ENCODE peak calls at places on chromosomes 11 and 22, in six cellular contexts. One of them, this sample, is unnamed.

GRCh38 chr11:84719935-84720577 is 907.1 kb downstream of the DLG2 start:
- DNase-seq in kidney epithelial cell: no peak
- DNase-seq in activated CD8-positive, alpha-beta memory T cell treated with anti-CD3 and anti-CD28 coated beads, Interleukin-2, amount 10 ng/mL, durations not matched to agents 7 days and 5 days: no peak
- DNase-seq in activated effector memory CD4-positive, alpha-beta T cell treated with anti-CD3 and anti-CD28 coated beads, Interleukin-2, amount 50 U/mL, for 16 hours: no peak
- DNase-seq in stimulated activated CD4-positive, alpha-beta T cell treated with anti-CD3 and anti-CD28 coated beads, Interleukin-12 subunit alpha, Interleukin-12 subunit beta, amount 100 ng/mL, for 24 hours: no peak
- DNase-seq in GM03348: peak
- DNase-seq in this sample: no peak

GRCh38 chr11:63512816-63513215 is 6.9 kb downstream of the LGALS12 start:
- DNase-seq in kidney epithelial cell: no peak
- DNase-seq in activated CD8-positive, alpha-beta memory T cell treated with anti-CD3 and anti-CD28 coated beads, Interleukin-2, amount 10 ng/mL, durations not matched to agents 7 days and 5 days: no peak
- DNase-seq in activated effector memory CD4-positive, alpha-beta T cell treated with anti-CD3 and anti-CD28 coated beads, Interleukin-2, amount 50 U/mL, for 16 hours: no peak
- DNase-seq in stimulated activated CD4-positive, alpha-beta T cell treated with anti-CD3 and anti-CD28 coated beads, Interleukin-12 subunit alpha, Interleukin-12 subunit beta, amount 100 ng/mL, for 24 hours: no peak
- DNase-seq in GM03348: no peak
- DNase-seq in this sample: no peak

GRCh38 chr11:65947603-65948125 is 2.4 kb downstream of the TSGA10IP start:
- DNase-seq in kidney epithelial cell: no peak
- DNase-seq in activated CD8-positive, alpha-beta memory T cell treated with anti-CD3 and anti-CD28 coated beads, Interleukin-2, amount 10 ng/mL, durations not matched to agents 7 days and 5 days: no peak
- DNase-seq in activated effector memory CD4-positive, alpha-beta T cell treated with anti-CD3 and anti-CD28 coated beads, Interleukin-2, amount 50 U/mL, for 16 hours: no peak
- DNase-seq in stimulated activated CD4-positive, alpha-beta T cell treated with anti-CD3 and anti-CD28 coated beads, Interleukin-12 subunit alpha, Interleukin-12 subunit beta, amount 100 ng/mL, for 24 hours: no peak
- DNase-seq in GM03348: no peak
- DNase-seq in this sample: no peak

GRCh38 chr11:130313383-130314183 is 1.1 kb downstream of the ZBTB44 start:
- DNase-seq in kidney epithelial cell: no peak
- DNase-seq in activated CD8-positive, alpha-beta memory T cell treated with anti-CD3 and anti-CD28 coated beads, Interleukin-2, amount 10 ng/mL, durations not matched to agents 7 days and 5 days: no peak
- DNase-seq in activated effector memory CD4-positive, alpha-beta T cell treated with anti-CD3 and anti-CD28 coated beads, Interleukin-2, amount 50 U/mL, for 16 hours: no peak
- DNase-seq in stimulated activated CD4-positive, alpha-beta T cell treated with anti-CD3 and anti-CD28 coated beads, Interleukin-12 subunit alpha, Interleukin-12 subunit beta, amount 100 ng/mL, for 24 hours: no peak
- DNase-seq in GM03348: no peak
- DNase-seq in this sample: no peak

GRCh38 chr11:72813740-72814138 is 472 bp upstream of the ATG16L2 start:
- DNase-seq in kidney epithelial cell: no peak
- DNase-seq in activated CD8-positive, alpha-beta memory T cell treated with anti-CD3 and anti-CD28 coated beads, Interleukin-2, amount 10 ng/mL, durations not matched to agents 7 days and 5 days: peak
- DNase-seq in activated effector memory CD4-positive, alpha-beta T cell treated with anti-CD3 and anti-CD28 coated beads, Interleukin-2, amount 50 U/mL, for 16 hours: no peak
- DNase-seq in stimulated activated CD4-positive, alpha-beta T cell treated with anti-CD3 and anti-CD28 coated beads, Interleukin-12 subunit alpha, Interleukin-12 subunit beta, amount 100 ng/mL, for 24 hours: no peak
- DNase-seq in GM03348: peak
- DNase-seq in this sample: peak

GRCh38 chr22:36756746-36757607 is 18.9 kb downstream of the IFT27 start:
- DNase-seq in kidney epithelial cell: no peak
- DNase-seq in activated CD8-positive, alpha-beta memory T cell treated with anti-CD3 and anti-CD28 coated beads, Interleukin-2, amount 10 ng/mL, durations not matched to agents 7 days and 5 days: no peak
- DNase-seq in activated effector memory CD4-positive, alpha-beta T cell treated with anti-CD3 and anti-CD28 coated beads, Interleukin-2, amount 50 U/mL, for 16 hours: no peak
- DNase-seq in stimulated activated CD4-positive, alpha-beta T cell treated with anti-CD3 and anti-CD28 coated beads, Interleukin-12 subunit alpha, Interleukin-12 subunit beta, amount 100 ng/mL, for 24 hours: no peak
- DNase-seq in GM03348: no peak
- DNase-seq in this sample: no peak

GRCh38 chr11:111736191-111736590 is 30.0 kb downstream of the PPP2R1B start:
- DNase-seq in kidney epithelial cell: no peak
- DNase-seq in activated CD8-positive, alpha-beta memory T cell treated with anti-CD3 and anti-CD28 coated beads, Interleukin-2, amount 10 ng/mL, durations not matched to agents 7 days and 5 days: no peak
- DNase-seq in activated effector memory CD4-positive, alpha-beta T cell treated with anti-CD3 and anti-CD28 coated beads, Interleukin-2, amount 50 U/mL, for 16 hours: no peak
- DNase-seq in stimulated activated CD4-positive, alpha-beta T cell treated with anti-CD3 and anti-CD28 coated beads, Interleukin-12 subunit alpha, Interleukin-12 subunit beta, amount 100 ng/mL, for 24 hours: no peak
- DNase-seq in GM03348: peak
- DNase-seq in this sample: no peak

GRCh38 chr11:76577199-76577920 is 93.2 kb downstream of the LRRC32 start:
- DNase-seq in kidney epithelial cell: peak
- DNase-seq in activated CD8-positive, alpha-beta memory T cell treated with anti-CD3 and anti-CD28 coated beads, Interleukin-2, amount 10 ng/mL, durations not matched to agents 7 days and 5 days: no peak
- DNase-seq in activated effector memory CD4-positive, alpha-beta T cell treated with anti-CD3 and anti-CD28 coated beads, Interleukin-2, amount 50 U/mL, for 16 hours: no peak
- DNase-seq in stimulated activated CD4-positive, alpha-beta T cell treated with anti-CD3 and anti-CD28 coated beads, Interleukin-12 subunit alpha, Interleukin-12 subunit beta, amount 100 ng/mL, for 24 hours: no peak
- DNase-seq in GM03348: peak
- DNase-seq in this sample: peak

GRCh38 chr11:8767466-8768142 is 85.0 kb downstream of the RPL27A start:
- DNase-seq in kidney epithelial cell: no peak
- DNase-seq in activated CD8-positive, alpha-beta memory T cell treated with anti-CD3 and anti-CD28 coated beads, Interleukin-2, amount 10 ng/mL, durations not matched to agents 7 days and 5 days: no peak
- DNase-seq in activated effector memory CD4-positive, alpha-beta T cell treated with anti-CD3 and anti-CD28 coated beads, Interleukin-2, amount 50 U/mL, for 16 hours: no peak
- DNase-seq in stimulated activated CD4-positive, alpha-beta T cell treated with anti-CD3 and anti-CD28 coated beads, Interleukin-12 subunit alpha, Interleukin-12 subunit beta, amount 100 ng/mL, for 24 hours: no peak
- DNase-seq in GM03348: peak
- DNase-seq in this sample: no peak

GRCh38 chr11:10117709-10118341 is 176.2 kb downstream of the SBF2 start:
- DNase-seq in kidney epithelial cell: no peak
- DNase-seq in activated CD8-positive, alpha-beta memory T cell treated with anti-CD3 and anti-CD28 coated beads, Interleukin-2, amount 10 ng/mL, durations not matched to agents 7 days and 5 days: no peak
- DNase-seq in activated effector memory CD4-positive, alpha-beta T cell treated with anti-CD3 and anti-CD28 coated beads, Interleukin-2, amount 50 U/mL, for 16 hours: no peak
- DNase-seq in stimulated activated CD4-positive, alpha-beta T cell treated with anti-CD3 and anti-CD28 coated beads, Interleukin-12 subunit alpha, Interleukin-12 subunit beta, amount 100 ng/mL, for 24 hours: no peak
- DNase-seq in GM03348: peak
- DNase-seq in this sample: no peak

GRCh38 chr11:113778111-113778910 is 1.3 kb upstream of the CLDN25 start:
- DNase-seq in kidney epithelial cell: peak
- DNase-seq in activated CD8-positive, alpha-beta memory T cell treated with anti-CD3 and anti-CD28 coated beads, Interleukin-2, amount 10 ng/mL, durations not matched to agents 7 days and 5 days: no peak
- DNase-seq in activated effector memory CD4-positive, alpha-beta T cell treated with anti-CD3 and anti-CD28 coated beads, Interleukin-2, amount 50 U/mL, for 16 hours: no peak
- DNase-seq in stimulated activated CD4-positive, alpha-beta T cell treated with anti-CD3 and anti-CD28 coated beads, Interleukin-12 subunit alpha, Interleukin-12 subunit beta, amount 100 ng/mL, for 24 hours: no peak
- DNase-seq in GM03348: peak
- DNase-seq in this sample: no peak

GRCh38 chr11:117083011-117083940 is 15.0 kb downstream of the SIK3 start:
- DNase-seq in kidney epithelial cell: no peak
- DNase-seq in activated CD8-positive, alpha-beta memory T cell treated with anti-CD3 and anti-CD28 coated beads, Interleukin-2, amount 10 ng/mL, durations not matched to agents 7 days and 5 days: no peak
- DNase-seq in activated effector memory CD4-positive, alpha-beta T cell treated with anti-CD3 and anti-CD28 coated beads, Interleukin-2, amount 50 U/mL, for 16 hours: no peak
- DNase-seq in stimulated activated CD4-positive, alpha-beta T cell treated with anti-CD3 and anti-CD28 coated beads, Interleukin-12 subunit alpha, Interleukin-12 subunit beta, amount 100 ng/mL, for 24 hours: no peak
- DNase-seq in GM03348: peak
- DNase-seq in this sample: no peak

GRCh38 chr11:108016647-108017046 is 7.9 kb downstream of the CUL5 start:
- DNase-seq in kidney epithelial cell: no peak
- DNase-seq in activated CD8-positive, alpha-beta memory T cell treated with anti-CD3 and anti-CD28 coated beads, Interleukin-2, amount 10 ng/mL, durations not matched to agents 7 days and 5 days: no peak
- DNase-seq in activated effector memory CD4-positive, alpha-beta T cell treated with anti-CD3 and anti-CD28 coated beads, Interleukin-2, amount 50 U/mL, for 16 hours: no peak
- DNase-seq in stimulated activated CD4-positive, alpha-beta T cell treated with anti-CD3 and anti-CD28 coated beads, Interleukin-12 subunit alpha, Interleukin-12 subunit beta, amount 100 ng/mL, for 24 hours: no peak
- DNase-seq in GM03348: no peak
- DNase-seq in this sample: no peak

GRCh38 chr11:132895340-132895739 is 637.0 kb downstream of the OPCML start:
- DNase-seq in kidney epithelial cell: peak
- DNase-seq in activated CD8-positive, alpha-beta memory T cell treated with anti-CD3 and anti-CD28 coated beads, Interleukin-2, amount 10 ng/mL, durations not matched to agents 7 days and 5 days: no peak
- DNase-seq in activated effector memory CD4-positive, alpha-beta T cell treated with anti-CD3 and anti-CD28 coated beads, Interleukin-2, amount 50 U/mL, for 16 hours: no peak
- DNase-seq in stimulated activated CD4-positive, alpha-beta T cell treated with anti-CD3 and anti-CD28 coated beads, Interleukin-12 subunit alpha, Interleukin-12 subunit beta, amount 100 ng/mL, for 24 hours: no peak
- DNase-seq in GM03348: no peak
- DNase-seq in this sample: no peak

GRCh38 chr11:4551346-4551979 is 6.5 kb downstream of the OR52M1 start:
- DNase-seq in kidney epithelial cell: no peak
- DNase-seq in activated CD8-positive, alpha-beta memory T cell treated with anti-CD3 and anti-CD28 coated beads, Interleukin-2, amount 10 ng/mL, durations not matched to agents 7 days and 5 days: no peak
- DNase-seq in activated effector memory CD4-positive, alpha-beta T cell treated with anti-CD3 and anti-CD28 coated beads, Interleukin-2, amount 50 U/mL, for 16 hours: no peak
- DNase-seq in stimulated activated CD4-positive, alpha-beta T cell treated with anti-CD3 and anti-CD28 coated beads, Interleukin-12 subunit alpha, Interleukin-12 subunit beta, amount 100 ng/mL, for 24 hours: no peak
- DNase-seq in GM03348: peak
- DNase-seq in this sample: no peak

This sample was measured in esophagus muscularis mucosa.